ENCODE peak calls at places on chromosome 6, in seven cellular contexts. J is T-helper 9 cell, T is fibroblast of lung, V is left ventricle myocardium inferior, K is ecto neural progenitor cell, Y is T47D, G is A172. I is an unnamed sample.
A peak's percentile ranks its signal among the peaks of the same experiment; 100 is the strongest.

GRCh38 chr6:20367716-20368485 is 33.8 kb upstream of the E2F3 start:
- DNase-seq in T (peak; percentile 34), Y (no peak), J (no peak), G (no peak), K (no peak), V (no peak), I (no peak)

GRCh38 chr6:33716379-33716778 is 4.9 kb upstream of the UQCC2 start:
- DNase-seq in Y (no peak), T (no peak), V (no peak), K (no peak), J (no peak), G (no peak), I (no peak)

GRCh38 chr6:167099707-167100106 is 23.2 kb upstream of the CCR6 start:
- DNase-seq in K (peak; percentile 10), J (no peak), T (no peak), G (no peak), Y (no peak), V (no peak), I (no peak)

GRCh38 chr6:25414168-25414567 is 135.0 kb downstream of the CARMIL1 start:
- DNase-seq in Y (no peak), G (no peak), V (no peak), T (no peak), K (no peak), J (no peak), I (no peak)

GRCh38 chr6:129280719-129281118 is 397.8 kb downstream of the LAMA2 start:
- DNase-seq in Y (no peak), T (no peak), K (no peak), V (no peak), G (no peak), J (peak; percentile 30), I (no peak)

GRCh38 chr6:24933868-24934401 is 1.8 kb downstream of the RIPOR2 start:
- DNase-seq in K (no peak), J (peak; percentile 32), V (no peak), Y (no peak), G (peak; percentile 40), T (no peak), I (no peak)

GRCh38 chr6:37433657-37434271 is 743 bp downstream of the CMTR1 start:
- DNase-seq in T (peak; percentile 24), K (no peak), J (peak; percentile 17), Y (no peak), V (peak; percentile 16), G (peak; percentile 13), I (no peak)

GRCh38 chr6:3856576-3856975 is 7.4 kb downstream of the FAM50B start:
- DNase-seq in K (no peak), Y (no peak), G (no peak), J (no peak), T (no peak), V (no peak), I (no peak)

GRCh38 chr6:150293423-150294280 is 75.2 kb upstream of the IYD start:
- DNase-seq in T (peak; percentile 76), V (no peak), Y (no peak), K (no peak), G (peak; percentile 76), J (no peak), I (no peak)

GRCh38 chr6:170471458-170471857 is 81.6 kb downstream of the PSMB1 start:
- DNase-seq in G (no peak), K (no peak), T (no peak), Y (no peak), J (no peak), V (no peak), I (no peak)

GRCh38 chr6:34633256-34633655 is 63.3 kb downstream of the ILRUN start:
- DNase-seq in G (no peak), T (no peak), V (no peak), J (no peak), K (no peak), Y (no peak), I (no peak)

GRCh38 chr6:118709859-118710350 is 58.5 kb upstream of the CEP85L start:
- DNase-seq in J (peak; percentile 47), T (peak; percentile 95), Y (no peak), G (peak; percentile 79), K (no peak), V (no peak), I (peak; percentile 73)

GRCh38 chr6:139475231-139475630 is 100.8 kb upstream of the CITED2 start:
- DNase-seq in Y (no peak), J (no peak), V (no peak), G (no peak), K (no peak), T (no peak), I (no peak)

GRCh38 chr6:137715589-137716045 is 151.4 kb upstream of the TNFAIP3 start:
- DNase-seq in V (no peak), K (no peak), J (peak; percentile 8), T (no peak), G (no peak), Y (no peak), I (no peak)

GRCh38 chr6:79946242-79946641 is 1.1 kb downstream of the ELOVL4 start:
- DNase-seq in T (peak; percentile 42), V (no peak), Y (no peak), K (no peak), G (no peak), J (no peak), I (no peak)

GRCh38 chr6:91926827-91927226 is 1340.0 kb upstream of the MAP3K7 start:
- DNase-seq in K (no peak), J (no peak), V (no peak), Y (no peak), G (no peak), T (no peak), I (no peak)

GRCh38 chr6:41636803-41637178 is 1.5 kb upstream of the MDFI start:
- DNase-seq in G (peak; percentile 38), K (no peak), J (no peak), T (peak; percentile 51), V (no peak), Y (no peak), I (no peak)

GRCh38 chr6:119129968-119130484 is 51.6 kb upstream of the FAM184A start:
- DNase-seq in Y (no peak), J (no peak), V (no peak), T (peak; percentile 77), K (no peak), G (peak; percentile 35), I (no peak)

GRCh38 chr6:37966801-37967200 is 147.3 kb downstream of the ZFAND3 start:
- DNase-seq in T (no peak), K (no peak), G (no peak), J (no peak), V (no peak), Y (no peak), I (no peak)

GRCh38 chr6:167995731-167996151 is 1.7 kb upstream of the KIF25 start:
- DNase-seq in V (no peak), Y (no peak), G (no peak), K (peak; percentile 40), T (no peak), J (no peak), I (no peak)

GRCh38 chr6:3449750-3450305 is 7.0 kb downstream of the SLC22A23 start:
- DNase-seq in Y (no peak), G (no peak), T (no peak), K (no peak), V (no peak), J (no peak), I (peak; percentile 26)

GRCh38 chr6:167119680-167120556 is 3.0 kb upstream of the CCR6 start:
- DNase-seq in V (no peak), G (no peak), Y (no peak), T (no peak), K (no peak), J (peak; percentile 62), I (no peak)

GRCh38 chr6:135703621-135704020 is 147.9 kb upstream of the PDE7B start:
- DNase-seq in V (no peak), J (no peak), T (no peak), Y (no peak), K (no peak), G (no peak), I (peak; percentile 21)

GRCh38 chr6:134421496-134421895 is 103.6 kb upstream of the SGK1 start:
- DNase-seq in T (peak; percentile 73), K (no peak), J (no peak), Y (no peak), V (no peak), G (peak; percentile 41), I (no peak)

I was measured in GM06990.